ENCODE peak calls at places on chromosomes 11 and 22, in seven cellular contexts. One of them, this sample, is unnamed.

GRCh38 chr11:31646206-31646605 is 136.6 kb downstream of the ELP4 start:
- DNase-seq in WERI-Rb-1: no peak
- DNase-seq in PC-3: no peak
- DNase-seq in fibroblast of villous mesenchyme: no peak
- DNase-seq in CD8-positive, alpha-beta T cell: no peak
- DNase-seq in mesothelial cell of epicardium: no peak
- DNase-seq in choroid plexus epithelial cell: peak
- DNase-seq in this sample: no peak

GRCh38 chr11:113664981-113665710 is 41.0 kb downstream of the TMPRSS5 start:
- DNase-seq in WERI-Rb-1: no peak
- DNase-seq in PC-3: peak
- DNase-seq in fibroblast of villous mesenchyme: no peak
- DNase-seq in CD8-positive, alpha-beta T cell: no peak
- DNase-seq in mesothelial cell of epicardium: no peak
- DNase-seq in choroid plexus epithelial cell: no peak
- DNase-seq in this sample: no peak

GRCh38 chr11:36878747-36879146 is 280.7 kb upstream of the RAG2 start:
- DNase-seq in WERI-Rb-1: no peak
- DNase-seq in PC-3: no peak
- DNase-seq in fibroblast of villous mesenchyme: no peak
- DNase-seq in CD8-positive, alpha-beta T cell: no peak
- DNase-seq in mesothelial cell of epicardium: no peak
- DNase-seq in choroid plexus epithelial cell: no peak
- DNase-seq in this sample: no peak

GRCh38 chr11:297666-298405 is 1.5 kb downstream of the IFITM5 start:
- DNase-seq in WERI-Rb-1: no peak
- DNase-seq in PC-3: no peak
- DNase-seq in fibroblast of villous mesenchyme: peak
- DNase-seq in CD8-positive, alpha-beta T cell: no peak
- DNase-seq in mesothelial cell of epicardium: no peak
- DNase-seq in choroid plexus epithelial cell: no peak
- DNase-seq in this sample: no peak

GRCh38 chr11:16806791-16807190 is 68.3 kb downstream of the C11orf58 start:
- DNase-seq in WERI-Rb-1: no peak
- DNase-seq in PC-3: no peak
- DNase-seq in fibroblast of villous mesenchyme: no peak
- DNase-seq in CD8-positive, alpha-beta T cell: no peak
- DNase-seq in mesothelial cell of epicardium: peak
- DNase-seq in choroid plexus epithelial cell: peak
- DNase-seq in this sample: no peak

GRCh38 chr11:57566035-57566504 is 1.4 kb downstream of the UBE2L6 start:
- DNase-seq in WERI-Rb-1: no peak
- DNase-seq in PC-3: peak
- DNase-seq in fibroblast of villous mesenchyme: peak
- DNase-seq in CD8-positive, alpha-beta T cell: no peak
- DNase-seq in mesothelial cell of epicardium: no peak
- DNase-seq in choroid plexus epithelial cell: peak
- DNase-seq in this sample: no peak

GRCh38 chr22:18950141-18950540 is 14.0 kb upstream of the PRODH start:
- DNase-seq in WERI-Rb-1: no peak
- DNase-seq in PC-3: no peak
- DNase-seq in fibroblast of villous mesenchyme: no peak
- DNase-seq in CD8-positive, alpha-beta T cell: no peak
- DNase-seq in mesothelial cell of epicardium: no peak
- DNase-seq in choroid plexus epithelial cell: no peak
- DNase-seq in this sample: no peak

GRCh38 chr11:58003036-58003435 is 20.6 kb upstream of the OR9Q1 start:
- DNase-seq in WERI-Rb-1: no peak
- DNase-seq in PC-3: no peak
- DNase-seq in fibroblast of villous mesenchyme: no peak
- DNase-seq in CD8-positive, alpha-beta T cell: no peak
- DNase-seq in mesothelial cell of epicardium: no peak
- DNase-seq in choroid plexus epithelial cell: no peak
- DNase-seq in this sample: no peak

GRCh38 chr22:24413726-24414385 is 13.5 kb upstream of the ADORA2A start:
- DNase-seq in WERI-Rb-1: no peak
- DNase-seq in PC-3: no peak
- DNase-seq in fibroblast of villous mesenchyme: no peak
- DNase-seq in CD8-positive, alpha-beta T cell: no peak
- DNase-seq in mesothelial cell of epicardium: no peak
- DNase-seq in choroid plexus epithelial cell: no peak
- DNase-seq in this sample: no peak

GRCh38 chr11:88692306-88692705 is 354.8 kb upstream of the CTSC start:
- DNase-seq in WERI-Rb-1: no peak
- DNase-seq in PC-3: no peak
- DNase-seq in fibroblast of villous mesenchyme: no peak
- DNase-seq in CD8-positive, alpha-beta T cell: no peak
- DNase-seq in mesothelial cell of epicardium: no peak
- DNase-seq in choroid plexus epithelial cell: no peak
- DNase-seq in this sample: no peak

GRCh38 chr22:46675938-46676337 is 55.8 kb downstream of the GRAMD4 start:
- DNase-seq in WERI-Rb-1: no peak
- DNase-seq in PC-3: no peak
- DNase-seq in fibroblast of villous mesenchyme: no peak
- DNase-seq in CD8-positive, alpha-beta T cell: no peak
- DNase-seq in mesothelial cell of epicardium: no peak
- DNase-seq in choroid plexus epithelial cell: no peak
- DNase-seq in this sample: no peak

GRCh38 chr11:2537896-2538855 is 93.4 kb downstream of the KCNQ1 start:
- DNase-seq in WERI-Rb-1: no peak
- DNase-seq in PC-3: no peak
- DNase-seq in fibroblast of villous mesenchyme: no peak
- DNase-seq in CD8-positive, alpha-beta T cell: no peak
- DNase-seq in mesothelial cell of epicardium: no peak
- DNase-seq in choroid plexus epithelial cell: no peak
- DNase-seq in this sample: no peak

GRCh38 chr11:67356867-67357561 is 3.7 kb upstream of the POLD4 start:
- DNase-seq in WERI-Rb-1: peak
- DNase-seq in PC-3: peak
- DNase-seq in fibroblast of villous mesenchyme: peak
- DNase-seq in CD8-positive, alpha-beta T cell: peak
- DNase-seq in mesothelial cell of epicardium: peak
- DNase-seq in choroid plexus epithelial cell: peak
- DNase-seq in this sample: no peak

GRCh38 chr22:21966643-21967516 is 14.2 kb upstream of the PPM1F start:
- DNase-seq in WERI-Rb-1: no peak
- DNase-seq in PC-3: no peak
- DNase-seq in fibroblast of villous mesenchyme: no peak
- DNase-seq in CD8-positive, alpha-beta T cell: no peak
- DNase-seq in mesothelial cell of epicardium: no peak
- DNase-seq in choroid plexus epithelial cell: no peak
- DNase-seq in this sample: no peak

GRCh38 chr11:73135346-73136284 is 6.5 kb downstream of the FCHSD2 start:
- DNase-seq in WERI-Rb-1: no peak
- DNase-seq in PC-3: no peak
- DNase-seq in fibroblast of villous mesenchyme: peak
- DNase-seq in CD8-positive, alpha-beta T cell: no peak
- DNase-seq in mesothelial cell of epicardium: no peak
- DNase-seq in choroid plexus epithelial cell: no peak
- DNase-seq in this sample: no peak

GRCh38 chr11:96954587-96954986 is 564.8 kb downstream of the JRKL start:
- DNase-seq in WERI-Rb-1: no peak
- DNase-seq in PC-3: no peak
- DNase-seq in fibroblast of villous mesenchyme: no peak
- DNase-seq in CD8-positive, alpha-beta T cell: no peak
- DNase-seq in mesothelial cell of epicardium: no peak
- DNase-seq in choroid plexus epithelial cell: no peak
- DNase-seq in this sample: no peak

GRCh38 chr11:75388386-75389275 is 10.7 kb upstream of the RPS3 start:
- DNase-seq in WERI-Rb-1: peak
- DNase-seq in PC-3: peak
- DNase-seq in fibroblast of villous mesenchyme: peak
- DNase-seq in CD8-positive, alpha-beta T cell: peak
- DNase-seq in mesothelial cell of epicardium: peak
- DNase-seq in choroid plexus epithelial cell: peak
- DNase-seq in this sample: peak

DNA sequence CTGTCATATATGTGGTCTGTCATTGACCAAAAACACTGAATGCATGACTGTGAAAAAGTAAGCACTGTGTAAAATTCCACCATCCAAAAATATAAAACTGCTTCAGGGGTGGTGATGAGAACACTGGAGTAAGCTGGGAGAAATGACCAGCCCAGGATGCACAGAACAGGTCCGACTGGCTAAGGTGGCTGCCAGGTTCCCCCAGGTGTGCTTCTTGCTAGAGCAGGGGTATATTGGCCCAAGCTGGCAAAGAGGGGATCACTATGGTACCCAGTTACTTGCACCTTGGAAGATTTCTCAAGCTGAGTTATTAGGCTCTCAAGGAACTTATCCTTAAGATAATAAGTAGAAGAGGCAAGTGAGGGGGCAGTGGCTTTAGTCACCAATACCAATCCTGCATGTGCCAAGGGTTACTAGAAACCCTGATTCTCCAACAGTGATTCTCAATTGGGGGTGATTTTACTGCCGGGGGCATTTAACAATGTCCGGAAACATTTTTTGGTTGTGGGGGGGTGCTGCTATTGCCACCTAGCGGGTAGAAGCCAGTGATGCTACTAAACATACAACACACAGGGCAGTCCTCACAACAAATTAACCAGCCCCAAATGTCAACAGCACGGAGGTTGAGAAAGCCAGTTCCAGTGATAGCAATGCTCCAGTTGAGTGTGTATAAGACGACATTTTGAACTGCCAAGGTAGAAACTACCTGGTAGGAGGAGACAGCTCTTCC is 15.7 kb downstream of the SNU13 start:
- DNase-seq in WERI-Rb-1: no peak
- DNase-seq in PC-3: peak
- DNase-seq in fibroblast of villous mesenchyme: peak
- DNase-seq in CD8-positive, alpha-beta T cell: no peak
- DNase-seq in mesothelial cell of epicardium: no peak
- DNase-seq in choroid plexus epithelial cell: peak
- DNase-seq in this sample: no peak
- TF ChIP-seq CTCF in WERI-Rb-1: no peak
- TF ChIP-seq CTCF in PC-3: peak
- TF ChIP-seq CTCF in fibroblast of villous mesenchyme: peak
- TF ChIP-seq CTCF in CD8-positive, alpha-beta T cell: no peak
- TF ChIP-seq CTCF in mesothelial cell of epicardium: no peak
- TF ChIP-seq CTCF in choroid plexus epithelial cell: peak
- TF ChIP-seq CTCF in this sample: no peak

GRCh38 chr11:78377625-78378418 is 39.8 kb downstream of the GAB2 start:
- DNase-seq in WERI-Rb-1: no peak
- DNase-seq in PC-3: no peak
- DNase-seq in fibroblast of villous mesenchyme: no peak
- DNase-seq in CD8-positive, alpha-beta T cell: no peak
- DNase-seq in mesothelial cell of epicardium: no peak
- DNase-seq in choroid plexus epithelial cell: no peak
- DNase-seq in this sample: no peak

GRCh38 chr11:78379039-78379670 is 38.5 kb downstream of the GAB2 start:
- DNase-seq in WERI-Rb-1: no peak
- DNase-seq in PC-3: no peak
- DNase-seq in fibroblast of villous mesenchyme: no peak
- DNase-seq in CD8-positive, alpha-beta T cell: no peak
- DNase-seq in mesothelial cell of epicardium: no peak
- DNase-seq in choroid plexus epithelial cell: peak
- DNase-seq in this sample: no peak

GRCh38 chr11:78373689-78374088 is 43.9 kb downstream of the GAB2 start:
- DNase-seq in WERI-Rb-1: no peak
- DNase-seq in PC-3: no peak
- DNase-seq in fibroblast of villous mesenchyme: no peak
- DNase-seq in CD8-positive, alpha-beta T cell: no peak
- DNase-seq in mesothelial cell of epicardium: no peak
- DNase-seq in choroid plexus epithelial cell: no peak
- DNase-seq in this sample: no peak

GRCh38 chr11:78374917-78375316 is 42.7 kb downstream of the GAB2 start:
- DNase-seq in WERI-Rb-1: no peak
- DNase-seq in PC-3: no peak
- DNase-seq in fibroblast of villous mesenchyme: no peak
- DNase-seq in CD8-positive, alpha-beta T cell: no peak
- DNase-seq in mesothelial cell of epicardium: no peak
- DNase-seq in choroid plexus epithelial cell: no peak
- DNase-seq in this sample: no peak

DNA sequence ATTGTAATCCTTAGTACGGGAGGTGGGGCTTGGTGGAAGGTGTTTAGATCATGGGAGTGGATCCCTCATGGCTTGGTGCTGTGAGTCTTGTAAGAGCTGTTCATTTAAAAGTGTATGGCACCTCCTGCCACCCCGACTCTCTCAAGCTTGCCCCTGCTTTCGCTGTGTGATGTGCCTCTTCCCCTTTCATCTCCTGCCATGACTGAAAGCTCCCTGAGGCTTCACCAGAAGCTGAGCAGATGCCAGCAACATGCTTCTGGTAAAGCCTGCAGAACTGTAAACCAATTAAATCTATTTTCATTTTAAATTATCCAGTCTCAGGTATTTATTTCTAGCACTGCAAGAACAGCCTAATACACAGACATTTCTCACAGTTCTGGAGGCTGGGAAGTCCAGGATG is 40.8 kb downstream of the GAB2 start:
- DNase-seq in WERI-Rb-1: no peak
- DNase-seq in PC-3: no peak
- DNase-seq in fibroblast of villous mesenchyme: no peak
- DNase-seq in CD8-positive, alpha-beta T cell: no peak
- DNase-seq in mesothelial cell of epicardium: no peak
- DNase-seq in choroid plexus epithelial cell: no peak
- DNase-seq in this sample: no peak
- TF ChIP-seq CTCF in WERI-Rb-1: no peak
- TF ChIP-seq CTCF in PC-3: no peak
- TF ChIP-seq CTCF in fibroblast of villous mesenchyme: no peak
- TF ChIP-seq CTCF in CD8-positive, alpha-beta T cell: no peak
- TF ChIP-seq CTCF in mesothelial cell of epicardium: no peak
- TF ChIP-seq CTCF in choroid plexus epithelial cell: no peak
- TF ChIP-seq CTCF in this sample: no peak

DNA sequence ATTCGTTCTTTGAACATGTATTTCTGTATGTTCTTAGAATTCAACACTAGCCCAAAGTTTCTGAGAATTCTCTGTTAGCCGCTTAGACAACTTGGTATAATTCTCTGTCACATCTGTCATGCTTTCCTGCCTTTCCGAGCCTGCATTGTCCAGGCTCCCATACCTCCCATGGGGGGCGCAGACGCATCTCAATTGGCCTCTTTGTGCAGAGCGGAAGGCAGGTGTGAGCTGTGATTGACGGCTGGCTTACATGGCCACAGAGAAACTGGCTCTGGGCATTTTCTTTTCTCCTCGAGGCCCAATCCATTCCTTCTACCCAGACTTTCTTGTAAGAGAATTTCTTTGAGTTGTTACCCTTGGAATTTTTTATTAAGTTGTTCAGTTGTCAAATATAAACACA is 132.7 kb upstream of the SESN3 start:
- DNase-seq in WERI-Rb-1: peak
- DNase-seq in PC-3: no peak
- DNase-seq in fibroblast of villous mesenchyme: no peak
- DNase-seq in CD8-positive, alpha-beta T cell: no peak
- DNase-seq in mesothelial cell of epicardium: no peak
- DNase-seq in choroid plexus epithelial cell: no peak
- DNase-seq in this sample: no peak
- TF ChIP-seq CTCF in WERI-Rb-1: peak
- TF ChIP-seq CTCF in PC-3: no peak
- TF ChIP-seq CTCF in fibroblast of villous mesenchyme: no peak
- TF ChIP-seq CTCF in CD8-positive, alpha-beta T cell: no peak
- TF ChIP-seq CTCF in mesothelial cell of epicardium: no peak
- TF ChIP-seq CTCF in choroid plexus epithelial cell: no peak
- TF ChIP-seq CTCF in this sample: no peak

GRCh38 chr22:27032121-27032761 is 374.9 kb downstream of the MIAT start:
- DNase-seq in WERI-Rb-1: peak
- DNase-seq in PC-3: no peak
- DNase-seq in fibroblast of villous mesenchyme: no peak
- DNase-seq in CD8-positive, alpha-beta T cell: no peak
- DNase-seq in mesothelial cell of epicardium: no peak
- DNase-seq in choroid plexus epithelial cell: peak
- DNase-seq in this sample: no peak
- TF ChIP-seq CTCF in WERI-Rb-1: peak
- TF ChIP-seq CTCF in PC-3: no peak
- TF ChIP-seq CTCF in fibroblast of villous mesenchyme: peak
- TF ChIP-seq CTCF in CD8-positive, alpha-beta T cell: no peak
- TF ChIP-seq CTCF in mesothelial cell of epicardium: no peak
- TF ChIP-seq CTCF in choroid plexus epithelial cell: peak
- TF ChIP-seq CTCF in this sample: no peak

GRCh38 chr11:103682318-103683184 is 353.9 kb upstream of the DDI1 start:
- DNase-seq in WERI-Rb-1: peak
- DNase-seq in PC-3: peak
- DNase-seq in fibroblast of villous mesenchyme: peak
- DNase-seq in CD8-positive, alpha-beta T cell: peak
- DNase-seq in mesothelial cell of epicardium: peak
- DNase-seq in choroid plexus epithelial cell: peak
- DNase-seq in this sample: no peak
- TF ChIP-seq CTCF in WERI-Rb-1: peak
- TF ChIP-seq CTCF in PC-3: peak
- TF ChIP-seq CTCF in fibroblast of villous mesenchyme: peak
- TF ChIP-seq CTCF in CD8-positive, alpha-beta T cell: peak
- TF ChIP-seq CTCF in mesothelial cell of epicardium: peak
- TF ChIP-seq CTCF in choroid plexus epithelial cell: peak
- TF ChIP-seq CTCF in this sample: peak

This sample was measured in omental fat pad.